ENCODE peak calls at places on chromosomes 7 and 10, in eight cellular contexts. T is neural progenitor cell; A is coronary artery; C is CD4-positive, alpha-beta T cell; M is dorsolateral prefrontal cortex; Z is fibroblast of lung; G is thoracic aorta; S is kidney. Q is an unnamed sample.

GRCh38 chr7:38671901-38672559 is 40.9 kb upstream of the AMPH start:
- DNase-seq in T (no peak), A (no peak), C (no peak), M (no peak), Z (no peak), G (no peak), S (no peak), Q (no peak)

GRCh38 chr10:35640951-35641429 is 1.1 kb downstream of the FZD8 start:
- DNase-seq in T (peak), A (no peak), C (peak), M (peak), Z (peak), G (no peak), S (peak), Q (no peak)

GRCh38 chr7:44880317-44881018 is 4.9 kb downstream of the PURB start:
- DNase-seq in T (no peak), A (no peak), C (no peak), M (no peak), Z (no peak), G (no peak), S (no peak), Q (no peak)

GRCh38 chr10:129679207-129679606 is 212.2 kb downstream of the MGMT start:
- DNase-seq in T (no peak), A (no peak), C (no peak), M (no peak), Z (no peak), G (no peak), S (no peak), Q (no peak)

GRCh38 chr7:24576171-24577052 is 3.2 kb downstream of the PALS2 start:
- DNase-seq in T (peak), A (no peak), C (no peak), M (no peak), Z (peak), G (no peak), S (no peak), Q (no peak)

GRCh38 chr10:118394557-118395194 is 52.6 kb upstream of the FAM204A start:
- DNase-seq in T (no peak), A (no peak), C (no peak), M (no peak), Z (no peak), G (no peak), S (no peak), Q (no peak)

GRCh38 chr10:5575144-5575481 is 50.4 kb downstream of the CALML3 start:
- DNase-seq in T (no peak), A (no peak), C (no peak), M (peak), Z (no peak), G (no peak), S (peak), Q (no peak)

GRCh38 chr7:84490661-84491060 is 296.1 kb upstream of the SEMA3A start:
- DNase-seq in T (no peak), A (no peak), C (no peak), M (no peak), Z (peak), G (no peak), S (no peak), Q (no peak)

GRCh38 chr7:99099499-99100077 is 44.3 kb downstream of the SMURF1 start:
- DNase-seq in T (no peak), A (no peak), C (no peak), M (no peak), Z (no peak), G (no peak), S (no peak), Q (no peak)

GRCh38 chr10:26391701-26392695 is 46.1 kb upstream of the APBB1IP start:
- DNase-seq in T (peak), A (no peak), C (peak), M (no peak), Z (no peak), G (no peak), S (no peak), Q (no peak)

GRCh38 chr10:28711079-28711478 is 33.8 kb downstream of the BAMBI start:
- DNase-seq in T (no peak), A (no peak), C (no peak), M (no peak), Z (no peak), G (no peak), S (peak), Q (no peak)

GRCh38 chr7:129612112-129613015 is 844 bp downstream of the NRF1 start:
- DNase-seq in T (peak), A (peak), C (peak), M (peak), Z (peak), G (peak), S (peak), Q (peak)

GRCh38 chr10:4770766-4771553 is 55.0 kb upstream of the AKR1E2 start:
- DNase-seq in T (no peak), A (no peak), C (no peak), M (no peak), Z (peak), G (no peak), S (no peak), Q (no peak)

GRCh38 chr10:78155722-78156121 is 122.1 kb downstream of the RPS24 start:
- DNase-seq in T (no peak), A (no peak), C (no peak), M (no peak), Z (no peak), G (no peak), S (no peak), Q (no peak)

GRCh38 chr10:132724436-132724835 is 61.5 kb downstream of the NKX6-2 start:
- DNase-seq in T (no peak), A (no peak), C (no peak), M (no peak), Z (peak), G (no peak), S (no peak), Q (no peak)

GRCh38 chr7:47389923-47390630 is 191.8 kb downstream of the TNS3 start:
- DNase-seq in T (no peak), A (peak), C (no peak), M (no peak), Z (no peak), G (no peak), S (no peak), Q (no peak)

GRCh38 chr7:107659666-107660065 is 962 bp upstream of the SLC26A4 start:
- DNase-seq in T (no peak), A (no peak), C (no peak), M (no peak), Z (peak), G (no peak), S (no peak), Q (no peak)

GRCh38 chr10:97553575-97554100 is 18.9 kb upstream of the ANKRD2 start:
- DNase-seq in T (peak), A (no peak), C (peak), M (peak), Z (peak), G (peak), S (no peak), Q (peak)

GRCh38 chr10:122861724-122862161 is 16.1 kb upstream of the CUZD1 start:
- DNase-seq in T (no peak), A (no peak), C (no peak), M (no peak), Z (peak), G (no peak), S (no peak), Q (no peak)

GRCh38 chr7:96855139-96855538 is 145.5 kb upstream of the SEM1 start:
- DNase-seq in T (no peak), A (no peak), C (no peak), M (no peak), Z (no peak), G (no peak), S (no peak), Q (no peak)

GRCh38 chr10:126094537-126094936 is 198.2 kb downstream of the FANK1 start:
- DNase-seq in T (no peak), A (no peak), C (no peak), M (no peak), Z (peak), G (no peak), S (no peak), Q (no peak)

GRCh38 chr10:22417736-22418268 is 72.5 kb downstream of the SPAG6 start:
- DNase-seq in T (no peak), A (no peak), C (no peak), M (no peak), Z (no peak), G (no peak), S (no peak), Q (no peak)

GRCh38 chr10:109861051-109861450 is 62.3 kb downstream of the XPNPEP1 start:
- DNase-seq in T (no peak), A (no peak), C (no peak), M (no peak), Z (no peak), G (no peak), S (no peak), Q (no peak)

GRCh38 chr7:258476-259190 is 31.3 kb upstream of the FOXL3 start:
- DNase-seq in T (no peak), A (no peak), C (no peak), M (no peak), Z (no peak), G (no peak), S (peak), Q (no peak)

GRCh38 chr7:112546723-112547513 is 66.1 kb downstream of the LSMEM1 start:
- DNase-seq in T (peak), A (no peak), C (no peak), M (no peak), Z (no peak), G (no peak), S (no peak), Q (no peak)

GRCh38 chr10:29229258-29229705 is 59.6 kb upstream of the LYZL1 start:
- DNase-seq in T (no peak), A (no peak), C (no peak), M (no peak), Z (no peak), G (no peak), S (no peak), Q (no peak)

GRCh38 chr10:93872776-93873175 is 21.0 kb upstream of the SLC35G1 start:
- DNase-seq in T (no peak), A (no peak), C (no peak), M (no peak), Z (no peak), G (no peak), S (no peak), Q (no peak)

GRCh38 chr7:35526645-35527044 is 168.3 kb downstream of the HERPUD2 start:
- DNase-seq in T (no peak), A (no peak), C (no peak), M (no peak), Z (no peak), G (no peak), S (no peak), Q (no peak)

GRCh38 chr10:87541114-87541513 is 36.4 kb downstream of the MINPP1 start:
- DNase-seq in T (no peak), A (no peak), C (no peak), M (no peak), Z (peak), G (no peak), S (no peak), Q (no peak)

GRCh38 chr7:103778929-103779328 is 210.5 kb downstream of the RELN start:
- DNase-seq in T (no peak), A (no peak), C (no peak), M (no peak), Z (no peak), G (no peak), S (no peak), Q (no peak)

GRCh38 chr10:69439813-69440506 is 11.3 kb upstream of the TSPAN15 start:
- DNase-seq in T (peak), A (no peak), C (no peak), M (no peak), Z (no peak), G (no peak), S (no peak), Q (no peak)

GRCh38 chr7:74495112-74495880 is 41.6 kb downstream of the GTF2IRD1 start:
- DNase-seq in T (no peak), A (no peak), C (no peak), M (no peak), Z (no peak), G (no peak), S (no peak), Q (no peak)

GRCh38 chr7:28348631-28349030 is 63.7 kb upstream of the CREB5 start:
- DNase-seq in T (no peak), A (no peak), C (no peak), M (no peak), Z (no peak), G (no peak), S (no peak), Q (no peak)

GRCh38 chr7:141511370-141512335 is 39.6 kb upstream of the AGK start:
- DNase-seq in T (peak), A (no peak), C (no peak), M (peak), Z (no peak), G (no peak), S (peak), Q (no peak)

GRCh38 chr10:105068497-105068896 is 427.4 kb downstream of the SORCS3 start:
- DNase-seq in T (no peak), A (no peak), C (no peak), M (no peak), Z (peak), G (no peak), S (no peak), Q (no peak)

GRCh38 chr7:143885951-143886350 is 16.0 kb downstream of the TCAF1 start:
- DNase-seq in T (no peak), A (no peak), C (no peak), M (no peak), Z (no peak), G (no peak), S (no peak), Q (no peak)
- H3K27ac ChIP-seq in T (no peak), A (no peak), C (no peak), M (no peak), Z (no peak), G (no peak), S (no peak), Q (no peak)

DNA sequence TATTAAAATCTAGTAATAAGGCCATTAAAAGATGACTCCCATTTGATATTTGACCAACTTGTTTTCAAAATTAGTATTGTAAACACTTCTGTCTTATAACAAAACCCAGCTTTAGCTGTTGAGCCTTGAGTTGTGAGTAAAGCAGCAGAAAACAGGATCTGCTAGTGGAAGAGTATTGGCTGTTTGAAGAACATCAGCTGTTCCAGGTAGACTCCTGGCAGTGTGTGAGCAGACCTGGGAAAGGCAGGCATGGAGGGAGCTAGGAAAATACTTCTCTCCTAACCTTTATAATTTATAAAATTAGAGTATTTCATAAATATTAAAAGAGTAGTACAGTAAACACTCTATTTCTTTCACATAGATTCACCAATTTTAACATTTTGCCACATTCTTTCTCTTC is 29.0 kb downstream of the KAT6B start:
- DNase-seq in T (no peak), A (no peak), C (no peak), M (no peak), Z (no peak), G (no peak), S (no peak), Q (no peak)
- H3K27ac ChIP-seq in T (no peak), A (no peak), C (no peak), M (no peak), Z (no peak), G (no peak), S (no peak), Q (no peak)

GRCh38 chr10:100355069-100355468 is 8.0 kb downstream of the SCD start:
- DNase-seq in T (no peak), A (no peak), C (no peak), M (no peak), Z (no peak), G (no peak), S (no peak), Q (no peak)

GRCh38 chr10:100359030-100359432 is 12.0 kb downstream of the SCD start:
- DNase-seq in T (no peak), A (no peak), C (no peak), M (no peak), Z (no peak), G (no peak), S (no peak), Q (no peak)

GRCh38 chr10:100356067-100357017 is 9.3 kb downstream of the SCD start:
- DNase-seq in T (no peak), A (no peak), C (no peak), M (no peak), Z (no peak), G (no peak), S (no peak), Q (no peak)

GRCh38 chr10:100359529-100360150 is 12.6 kb downstream of the SCD start:
- DNase-seq in T (no peak), A (no peak), C (no peak), M (no peak), Z (no peak), G (no peak), S (no peak), Q (no peak)

GRCh38 chr10:100357073-100357858 is 10.2 kb downstream of the SCD start:
- DNase-seq in T (no peak), A (no peak), C (no peak), M (no peak), Z (no peak), G (no peak), S (no peak), Q (no peak)
- H3K27ac ChIP-seq in T (no peak), A (no peak), C (no peak), M (no peak), Z (no peak), G (no peak), S (no peak), Q (no peak)

GRCh38 chr10:121057291-121057690 is 206.1 kb downstream of the WDR11 start:
- DNase-seq in T (no peak), A (no peak), C (no peak), M (no peak), Z (no peak), G (no peak), S (no peak), Q (no peak)

GRCh38 chr10:121054876-121055275 is 203.7 kb downstream of the WDR11 start:
- DNase-seq in T (no peak), A (no peak), C (no peak), M (no peak), Z (no peak), G (no peak), S (no peak), Q (no peak)

GRCh38 chr10:121053151-121053550 is 202.0 kb downstream of the WDR11 start:
- DNase-seq in T (no peak), A (no peak), C (no peak), M (no peak), Z (no peak), G (no peak), S (no peak), Q (no peak)

GRCh38 chr10:121062040-121062574 is 210.9 kb downstream of the WDR11 start:
- DNase-seq in T (no peak), A (no peak), C (no peak), M (no peak), Z (no peak), G (no peak), S (no peak), Q (no peak)

GRCh38 chr10:121058082-121058481 is 206.9 kb downstream of the WDR11 start:
- DNase-seq in T (no peak), A (no peak), C (no peak), M (no peak), Z (no peak), G (no peak), S (no peak), Q (no peak)
- H3K27ac ChIP-seq in T (no peak), A (no peak), C (no peak), M (no peak), Z (no peak), G (no peak), S (no peak), Q (no peak)

GRCh38 chr7:5671053-5671452 is 110.4 kb downstream of the RNF216 start:
- DNase-seq in T (no peak), A (no peak), C (no peak), M (no peak), Z (no peak), G (no peak), S (no peak), Q (no peak)
- H3K27ac ChIP-seq in T (no peak), A (peak), C (no peak), M (peak), Z (no peak), G (peak), S (no peak), Q (peak)

GRCh38 chr10:63208981-63209380 is 75.9 kb downstream of the NRBF2 start:
- DNase-seq in T (peak), A (no peak), C (no peak), M (no peak), Z (peak), G (no peak), S (no peak), Q (no peak)
- H3K27ac ChIP-seq in T (no peak), A (no peak), C (no peak), M (no peak), Z (peak), G (no peak), S (no peak), Q (no peak)

GRCh38 chr10:124473070-124473469 is 11.4 kb downstream of the LHPP start:
- DNase-seq in T (no peak), A (no peak), C (no peak), M (no peak), Z (no peak), G (no peak), S (no peak), Q (no peak)
- H3K27ac ChIP-seq in T (no peak), A (no peak), C (no peak), M (no peak), Z (no peak), G (no peak), S (no peak), Q (no peak)

Q was measured in substantia nigra.